ENCODE peak calls at places on chromosomes 5 and 9, in nine cellular contexts. O, A, W, N, D, H, Q, X and M are unnamed samples. For H3K27me3, the result is how much of the 10 kb centered on the place peaks cover.

GRCh38 chr5:56662891-56663290 is 152.5 kb upstream of the MAP3K1 start:
- DNase-seq in X (no peak), H (no peak), W (no peak), O (no peak), D (no peak), N (no peak), A (no peak), Q (no peak), M (no peak)

GRCh38 chr5:111680737-111681413 is 76.1 kb downstream of the NREP start:
- DNase-seq in H (no peak), W (peak), A (peak), D (peak), Q (no peak), O (no peak), N (peak), X (peak), M (peak)

GRCh38 chr9:26706223-26706622 is 186.4 kb downstream of the CAAP1 start:
- DNase-seq in D (no peak), X (no peak), Q (no peak), H (no peak), A (no peak), W (no peak), N (no peak), O (no peak), M (no peak)

GRCh38 chr9:14652729-14653377 is 40.4 kb downstream of the ZDHHC21 start:
- DNase-seq in N (no peak), D (no peak), Q (no peak), O (peak), X (peak), A (no peak), W (peak), H (no peak), M (no peak)

GRCh38 chr9:99433555-99433954 is 211.5 kb downstream of the SEC61B start:
- DNase-seq in X (peak), A (peak), H (no peak), Q (no peak), W (peak), D (peak), O (no peak), N (no peak), M (peak)

GRCh38 chr5:143102414-143102813 is 301.1 kb downstream of the NR3C1 start:
- DNase-seq in N (no peak), O (no peak), D (no peak), H (no peak), A (no peak), W (no peak), X (no peak), Q (no peak), M (no peak)

GRCh38 chr5:36396640-36397039 is 94.9 kb upstream of the RANBP3L start:
- DNase-seq in N (no peak), W (peak), Q (no peak), A (no peak), H (no peak), D (no peak), O (no peak), X (peak), M (peak)

GRCh38 chr9:89598926-89599325 is 5.9 kb upstream of the GADD45G start:
- DNase-seq in D (no peak), W (no peak), N (no peak), X (no peak), H (no peak), Q (peak), A (no peak), O (no peak), M (no peak)

GRCh38 chr9:2740616-2741015 is 23.3 kb downstream of the KCNV2 start:
- DNase-seq in W (peak), O (no peak), X (peak), N (no peak), A (no peak), Q (no peak), D (no peak), H (no peak), M (no peak)

GRCh38 chr5:9546973-9547947 is 1.4 kb upstream of the SEMA5A start:
- DNase-seq in A (no peak), H (no peak), X (peak), W (peak), D (peak), N (no peak), Q (peak), O (no peak), M (peak)

GRCh38 chr5:8184455-8185063 is 315.6 kb downstream of the MTRR start:
- DNase-seq in Q (no peak), W (no peak), N (no peak), H (no peak), O (peak), X (no peak), D (no peak), A (no peak), M (peak)

GRCh38 chr5:7078901-7079300 is 317.0 kb upstream of the ADCY2 start:
- DNase-seq in W (no peak), D (no peak), A (no peak), H (no peak), O (peak), N (no peak), X (no peak), Q (no peak), M (no peak)

GRCh38 chr9:125296843-125297372 is 35.3 kb downstream of the GAPVD1 start:
- DNase-seq in W (peak), Q (no peak), N (no peak), H (no peak), A (no peak), X (peak), D (no peak), O (no peak), M (no peak)

GRCh38 chr5:127832057-127832456 is 128.9 kb downstream of the CCDC192 start:
- DNase-seq in D (no peak), Q (no peak), X (no peak), N (no peak), O (no peak), A (no peak), H (no peak), W (no peak), M (no peak)

GRCh38 chr5:176700239-176700847 is 53.1 kb downstream of the TSPAN17 start:
- DNase-seq in D (no peak), O (peak), A (no peak), W (no peak), Q (no peak), X (no peak), N (no peak), H (no peak), M (peak)

GRCh38 chr9:98202252-98202651 is 9.8 kb upstream of the CORO2A start:
- DNase-seq in X (no peak), D (no peak), A (no peak), Q (no peak), N (no peak), H (no peak), O (no peak), W (no peak), M (no peak)

GRCh38 chr9:86549920-86550319 is 195.7 kb upstream of the TUT7 start:
- DNase-seq in X (no peak), D (no peak), H (no peak), A (no peak), W (no peak), N (no peak), O (no peak), Q (no peak), M (no peak)

GRCh38 chr5:82164957-82165698 is 113.0 kb downstream of the RPS23 start:
- DNase-seq in O (no peak), Q (no peak), X (peak), N (no peak), A (no peak), H (no peak), D (no peak), W (peak), M (peak)

GRCh38 chr9:119284118-119284517 is 85.1 kb downstream of the BRINP1 start:
- DNase-seq in Q (no peak), H (no peak), W (peak), O (no peak), D (no peak), X (peak), A (no peak), N (no peak), M (peak)

GRCh38 chr5:78899922-78900362 is 85.2 kb downstream of the ARSB start:
- DNase-seq in D (no peak), N (peak), X (peak), A (no peak), H (no peak), W (peak), Q (no peak), O (peak), M (no peak)

GRCh38 chr5:73311291-73312110 is 137.1 kb downstream of the FOXD1 start:
- DNase-seq in D (peak), Q (no peak), O (peak), N (no peak), H (no peak), X (peak), A (peak), W (peak), M (peak)

GRCh38 chr5:150376799-150377771 is 19.6 kb downstream of the TCOF1 start:
- DNase-seq in X (peak), Q (no peak), A (no peak), O (no peak), N (no peak), H (no peak), W (peak), D (no peak), M (peak)

GRCh38 chr5:67617051-67617450 is 420.5 kb upstream of the CD180 start:
- DNase-seq in W (no peak), N (no peak), H (no peak), D (no peak), O (no peak), X (no peak), Q (no peak), A (no peak), M (no peak)

GRCh38 chr5:112876362-112876761 is 15.3 kb downstream of the SRP19 start:
- DNase-seq in W (no peak), O (no peak), N (no peak), H (no peak), X (no peak), Q (no peak), A (no peak), D (no peak), M (no peak)

GRCh38 chr5:116669261-116670049 is 94.8 kb upstream of the SEMA6A start:
- DNase-seq in N (no peak), W (no peak), D (no peak), H (no peak), O (no peak), X (no peak), A (no peak), Q (no peak), M (no peak)

GRCh38 chr5:176734756-176735342 is 75.5 kb upstream of the UNC5A start:
- DNase-seq in X (no peak), N (peak), Q (peak), D (no peak), A (no peak), H (no peak), W (no peak), O (no peak), M (no peak)

GRCh38 chr5:163475416-163475815 is 15.0 kb downstream of the HMMR start:
- DNase-seq in Q (no peak), A (no peak), D (no peak), H (no peak), N (no peak), O (no peak), X (no peak), W (no peak), M (no peak)

GRCh38 chr9:17744786-17745185 is 165.9 kb downstream of the SH3GL2 start:
- DNase-seq in N (no peak), A (no peak), O (peak), Q (no peak), H (no peak), W (peak), D (no peak), X (no peak), M (peak)

GRCh38 chr5:134006119-134006514 is 1.3 kb upstream of the VDAC1 start:
- DNase-seq in Q (no peak), A (no peak), O (no peak), N (no peak), X (no peak), D (no peak), H (no peak), W (no peak), M (no peak)

GRCh38 chr5:91281409-91281808 is 101.7 kb downstream of the ARRDC3 start:
- DNase-seq in A (no peak), N (no peak), H (no peak), O (no peak), X (peak), W (peak), D (no peak), Q (no peak), M (peak)

GRCh38 chr9:115985657-115986056 is 167.9 kb upstream of the PAPPA start:
- DNase-seq in X (no peak), W (no peak), N (no peak), A (no peak), O (no peak), Q (no peak), D (no peak), H (no peak), M (no peak)

GRCh38 chr9:16532681-16533450 is 337.6 kb downstream of the BNC2 start:
- DNase-seq in D (no peak), W (peak), N (no peak), X (peak), Q (no peak), H (no peak), A (no peak), O (no peak), M (peak)

GRCh38 chr5:57468481-57469165 is 14.0 kb downstream of the ACTBL2 start:
- DNase-seq in Q (no peak), O (no peak), X (peak), A (no peak), N (no peak), H (no peak), W (peak), D (no peak), M (no peak)

GRCh38 chr5:30343707-30344106 is 849.8 kb upstream of the CDH6 start:
- DNase-seq in N (no peak), H (no peak), A (no peak), Q (no peak), X (no peak), D (no peak), W (peak), O (no peak), M (no peak)

GRCh38 chr9:72983056-72983455 is 30.2 kb upstream of the ALDH1A1 start:
- DNase-seq in X (no peak), A (no peak), Q (no peak), H (no peak), D (no peak), N (no peak), O (no peak), W (no peak), M (no peak)

GRCh38 chr9:111599092-111599947 is at the start of gene PTGR1:
- DNase-seq in N (peak), X (peak), A (peak), W (peak), D (peak), H (no peak), Q (peak), O (peak), M (peak)

GRCh38 chr9:34591091-34591910 is 1.8 kb upstream of the CNTFR start:
- DNase-seq in Q (peak), X (peak), D (peak), O (peak), N (peak), W (peak), H (peak), A (no peak), M (peak)
- H3K27me3 ChIP-seq in Q (under half), X (half or more), D (under half), O (under half), N (under half), W (half or more), H (half or more), A (under half), M (under half)

DNA sequence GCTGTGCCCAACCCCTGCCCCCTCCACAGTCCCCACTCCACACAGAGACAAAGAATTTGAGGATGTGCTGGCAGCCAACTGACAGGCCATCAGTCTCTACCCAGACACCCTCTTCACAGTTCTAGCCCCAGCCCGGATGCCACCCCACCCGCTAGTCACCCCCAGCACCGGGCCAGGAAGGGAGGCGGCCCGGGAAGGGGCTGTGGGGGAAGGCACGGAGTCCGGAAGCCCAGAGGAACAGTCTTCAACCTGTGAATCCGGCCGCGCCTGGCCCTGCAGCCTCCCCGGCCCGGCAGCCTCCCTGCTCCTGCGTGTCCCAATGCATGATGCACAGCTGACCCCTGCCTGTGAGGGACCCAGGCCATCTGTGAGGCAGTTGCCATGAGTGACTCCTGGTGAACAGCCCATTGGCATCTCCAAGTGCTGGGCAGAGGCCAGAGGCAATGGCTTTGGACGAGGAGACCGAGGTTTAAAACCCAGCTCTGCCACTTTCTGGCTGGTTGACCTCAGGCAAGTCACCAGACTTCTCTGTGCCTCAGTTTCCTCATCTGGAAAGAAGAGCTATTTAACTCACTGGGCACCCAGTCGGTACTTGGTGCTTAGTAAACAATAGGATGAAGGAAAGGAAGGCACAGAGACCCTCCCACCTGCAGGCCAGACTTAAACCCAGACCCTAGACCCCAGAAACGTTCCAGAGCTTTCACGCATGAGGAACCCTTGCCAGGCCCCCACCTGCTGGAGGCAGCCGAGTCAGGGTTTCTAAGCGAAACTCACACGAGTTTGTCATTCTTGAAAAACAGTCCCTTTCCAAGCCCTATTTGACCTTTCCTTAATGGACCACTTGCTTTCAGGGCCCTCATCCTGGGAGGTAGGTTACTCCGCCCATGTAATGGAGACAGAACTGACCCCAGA is 30.9 kb downstream of the NDUFA8 start:
- DNase-seq in X (no peak), D (no peak), H (no peak), Q (no peak), N (no peak), A (no peak), W (no peak), O (no peak), M (no peak)
- H3K27me3 ChIP-seq in X (under half), D (under half), H (under half), Q (under half), N (under half), A (under half), W (under half), O (half or more), M (under half)

GRCh38 chr5:966941-967340 is 41.7 kb upstream of the NKD2 start:
- DNase-seq in W (no peak), H (no peak), Q (no peak), N (no peak), X (no peak), O (no peak), D (no peak), A (no peak), M (no peak)

GRCh38 chr5:965604-966344 is 42.8 kb upstream of the NKD2 start:
- DNase-seq in O (no peak), W (no peak), Q (no peak), N (no peak), D (peak), A (no peak), X (no peak), H (no peak), M (no peak)

GRCh38 chr5:969421-969839 is 39.2 kb upstream of the NKD2 start:
- DNase-seq in H (no peak), Q (no peak), X (peak), O (no peak), N (no peak), A (no peak), D (peak), W (peak), M (peak)

GRCh38 chr5:966345-966710 is 42.3 kb upstream of the NKD2 start:
- DNase-seq in X (no peak), H (no peak), A (no peak), W (no peak), Q (no peak), D (no peak), O (no peak), N (no peak), M (no peak)

GRCh38 chr5:968953-969352 is 39.6 kb upstream of the NKD2 start:
- DNase-seq in X (no peak), N (no peak), D (no peak), H (no peak), W (no peak), A (no peak), O (no peak), Q (no peak), M (no peak)
- H3K27me3 ChIP-seq in X (half or more), N (under half), D (under half), H (under half), W (under half), A (under half), O (under half), Q (under half), M (under half)

GRCh38 chr9:122212473-122213004 is 16.2 kb downstream of the LHX6 start:
- DNase-seq in N (no peak), Q (no peak), O (no peak), D (no peak), H (no peak), W (no peak), A (no peak), X (no peak), M (no peak)

GRCh38 chr9:122213102-122213588 is 15.6 kb downstream of the LHX6 start:
- DNase-seq in Q (peak), X (no peak), D (no peak), W (no peak), H (no peak), A (no peak), N (no peak), O (no peak), M (no peak)

GRCh38 chr9:122215663-122216062 is 13.1 kb downstream of the LHX6 start:
- DNase-seq in O (no peak), H (no peak), N (no peak), A (no peak), D (no peak), W (no peak), X (no peak), Q (no peak), M (no peak)

GRCh38 chr9:122214507-122214906 is 14.2 kb downstream of the LHX6 start:
- DNase-seq in N (no peak), Q (no peak), O (no peak), H (no peak), A (no peak), D (no peak), W (no peak), X (no peak), M (no peak)

DNA sequence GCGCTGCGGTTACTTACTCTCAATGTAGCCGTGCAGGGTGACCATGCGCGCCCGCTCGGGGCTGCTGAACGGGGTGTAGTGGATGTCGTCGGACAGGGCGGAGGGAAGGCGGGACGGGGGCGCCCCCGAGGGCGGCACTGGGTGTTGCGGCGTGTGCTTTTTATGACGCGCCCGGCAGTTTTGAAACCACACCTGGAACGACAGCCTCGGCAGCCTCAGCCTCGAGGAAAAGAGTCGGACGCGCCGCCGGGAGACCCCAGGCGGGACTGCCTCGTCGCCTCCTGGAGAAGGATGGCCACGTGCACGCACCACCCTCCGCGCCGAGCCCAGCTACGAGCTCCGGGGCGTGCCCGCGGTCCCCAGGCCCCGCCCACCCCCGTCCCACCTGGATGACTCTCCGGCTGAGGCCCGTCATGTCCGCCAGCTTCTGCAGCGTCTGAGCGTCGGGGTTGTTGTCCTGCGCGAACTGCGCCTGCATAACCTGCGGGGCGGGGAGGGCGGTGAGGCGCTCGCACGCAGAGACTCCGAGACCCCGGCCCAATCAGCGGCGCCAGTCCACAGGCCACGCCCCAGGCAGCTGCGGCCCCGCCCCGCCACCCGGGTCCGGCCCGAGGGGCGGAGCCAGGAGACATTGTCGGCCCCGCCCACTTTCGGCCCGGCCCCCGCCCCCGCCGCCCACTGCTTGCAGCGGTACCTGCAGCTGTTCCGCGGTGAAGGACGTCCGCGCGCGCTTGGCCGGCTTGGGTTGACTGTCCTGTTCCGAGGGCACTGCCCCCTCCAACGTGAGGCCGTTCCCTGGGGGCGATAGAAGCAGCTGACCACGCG is 15.0 kb downstream of the LHX6 start:
- DNase-seq in Q (peak), D (no peak), X (no peak), H (peak), W (no peak), O (peak), N (no peak), A (no peak), M (peak)
- H3K27me3 ChIP-seq in Q (under half), D (under half), X (half or more), H (under half), W (half or more), O (half or more), N (under half), A (under half), M (under half)